ENCODE peak calls at places on chromosomes 4 and X, in eight cellular contexts. A is Calu3; S is ovary; B is neural crest cell; P is activated CD4-positive, alpha-beta T cell treated with anti-CD3 and anti-CD28 coated beads for 48 hours; E is iPS DF 6.9; W is hypothalamus; K is amygdala. Y is an unnamed sample.
A peak's percentile ranks its signal among the peaks of the same experiment; 100 is the strongest.

GRCh38 chr4:137674066-137674465 is 141.8 kb upstream of the PCDH18 start:
- DNase-seq in W (no peak), P (no peak), B (no peak), E (no peak), S (no peak), A (no peak), K (no peak), Y (no peak)

GRCh38 chrX:11287505-11287904 is 5.7 kb upstream of the AMELX start:
- DNase-seq in P (no peak), E (no peak), B (no peak), K (no peak), W (no peak), S (no peak), A (peak; percentile 2), Y (no peak)

GRCh38 chr4:125517831-125518230 is 203.1 kb downstream of the FAT4 start:
- DNase-seq in K (no peak), S (no peak), A (no peak), W (no peak), E (no peak), B (no peak), P (no peak), Y (no peak)

GRCh38 chr4:102196221-102196620 is 149.1 kb downstream of the SLC39A8 start:
- DNase-seq in B (no peak), P (no peak), E (no peak), K (no peak), W (no peak), S (no peak), A (no peak), Y (no peak)

GRCh38 chr4:86845593-86845992 is 3.6 kb downstream of the SLC10A6 start:
- DNase-seq in B (no peak), P (no peak), K (no peak), W (no peak), S (no peak), A (no peak), E (no peak), Y (no peak)

GRCh38 chrX:130060122-130061069 is 49.9 kb downstream of the ELF4 start:
- DNase-seq in B (peak; percentile 87), A (peak; percentile 91), E (no peak), W (peak; percentile 64), K (peak; percentile 64), P (peak; percentile 87), S (peak; percentile 84), Y (peak; percentile 86)

GRCh38 chr4:142550955-142551354 is 295.1 kb downstream of the INPP4B start:
- DNase-seq in W (no peak), B (no peak), E (no peak), K (no peak), S (no peak), P (no peak), A (no peak), Y (no peak)

GRCh38 chr4:183602444-183603102 is 56.4 kb downstream of the RWDD4 start:
- DNase-seq in B (no peak), A (no peak), S (no peak), W (no peak), E (no peak), K (no peak), P (no peak), Y (no peak)

GRCh38 chrX:154373340-154374306 is 811 bp downstream of the FLNA start:
- DNase-seq in A (peak; percentile 90), K (peak; percentile 65), W (peak; percentile 47), B (peak; percentile 63), P (peak; percentile 32), E (no peak), S (peak; percentile 63), Y (no peak)

GRCh38 chrX:45806410-45807121 is 605.9 kb upstream of the DIPK2B start:
- DNase-seq in K (no peak), P (peak; percentile 53), S (no peak), B (no peak), E (no peak), W (no peak), A (no peak), Y (no peak)

GRCh38 chr4:100421356-100421978 is 96.4 kb downstream of the EMCN start:
- DNase-seq in B (no peak), W (no peak), A (no peak), K (peak; percentile 0), E (peak; percentile 9), S (no peak), P (no peak), Y (no peak)

GRCh38 chrX:15056044-15056443 is 182.8 kb downstream of the MOSPD2 start:
- DNase-seq in K (no peak), S (no peak), A (no peak), E (no peak), B (no peak), P (no peak), W (no peak), Y (no peak)

GRCh38 chr4:121860121-121860520 is 10.2 kb downstream of the BBS7 start:
- DNase-seq in P (no peak), B (no peak), K (no peak), E (no peak), S (no peak), W (no peak), A (no peak), Y (no peak)

GRCh38 chr4:117085185-117085701 is at the start of gene TRAM1L1:
- DNase-seq in A (peak; percentile 65), K (peak; percentile 75), B (peak; percentile 78), S (peak; percentile 43), P (peak; percentile 37), E (peak; percentile 61), W (peak; percentile 41), Y (peak; percentile 74)

GRCh38 chrX:145843196-145843595 is 25.6 kb downstream of the SLITRK2 start:
- DNase-seq in A (no peak), E (no peak), K (peak; percentile 54), S (no peak), W (no peak), B (peak; percentile 40), P (no peak), Y (no peak)

GRCh38 chrX:140034916-140035315 is 69.6 kb upstream of the CXorf66 start:
- DNase-seq in S (no peak), A (no peak), W (no peak), P (no peak), E (no peak), K (no peak), B (no peak), Y (no peak)

GRCh38 chr4:14196141-14196540 is 568.6 kb upstream of the BOD1L1 start:
- DNase-seq in B (peak; percentile 62), S (peak; percentile 20), A (peak; percentile 59), K (no peak), E (peak; percentile 37), W (no peak), P (peak; percentile 19), Y (peak; percentile 54)

GRCh38 chr4:99832854-99833253 is 16.2 kb downstream of the DAPP1 start:
- DNase-seq in K (no peak), A (no peak), W (no peak), S (no peak), B (no peak), E (no peak), P (no peak), Y (no peak)

GRCh38 chr4:7956306-7957112 is 16.8 kb upstream of the AFAP1 start:
- DNase-seq in S (peak; percentile 28), K (peak; percentile 32), B (no peak), A (peak; percentile 72), W (no peak), E (no peak), P (no peak), Y (no peak)

GRCh38 chr4:41028392-41029076 is 185.8 kb downstream of the APBB2 start:
- DNase-seq in W (no peak), E (no peak), S (no peak), A (no peak), B (no peak), K (no peak), P (no peak), Y (no peak)

GRCh38 chrX:8044861-8045434 is 117.7 kb upstream of the PNPLA4 start:
- DNase-seq in K (no peak), B (no peak), S (no peak), A (no peak), P (no peak), W (no peak), E (no peak), Y (no peak)

GRCh38 chr4:96164814-96165351 is 325.0 kb downstream of the PDHA2 start:
- DNase-seq in A (no peak), S (no peak), K (no peak), B (no peak), W (no peak), P (no peak), E (no peak), Y (no peak)

GRCh38 chrX:151985955-151986354 is 11.5 kb upstream of the GABRE start:
- DNase-seq in S (no peak), K (no peak), W (no peak), E (no peak), A (peak; percentile 28), P (no peak), B (no peak), Y (no peak)

GRCh38 chr4:5979981-5980380 is 38.2 kb downstream of the C4orf50 start:
- DNase-seq in A (peak; percentile 13), W (no peak), S (no peak), P (no peak), E (no peak), B (peak; percentile 41), K (no peak), Y (no peak)

GRCh38 chr4:75142850-75143249 is 209.9 kb downstream of the PARM1 start:
- DNase-seq in E (no peak), W (no peak), A (no peak), B (no peak), K (no peak), P (no peak), S (no peak), Y (no peak)

GRCh38 chr4:127174731-127175130 is 458.0 kb upstream of the INTU start:
- DNase-seq in S (no peak), W (no peak), P (no peak), E (no peak), A (no peak), B (no peak), K (no peak), Y (no peak)

GRCh38 chr4:129822708-129823504 is 727.0 kb downstream of the C4orf33 start:
- DNase-seq in B (no peak), W (no peak), S (no peak), E (no peak), K (no peak), P (no peak), A (peak; percentile 37), Y (peak; percentile 47)

GRCh38 chr4:91325495-91325894 is 978.3 kb upstream of the GRID2 start:
- DNase-seq in K (peak; percentile 1), P (no peak), W (no peak), E (no peak), A (peak; percentile 35), B (no peak), S (no peak), Y (no peak)

GRCh38 chr4:115986573-115986972 is 873.2 kb upstream of the NDST4 start:
- DNase-seq in B (no peak), E (no peak), K (no peak), A (no peak), W (no peak), S (no peak), P (no peak), Y (no peak)

GRCh38 chr4:184722798-184723197 is 11.1 kb downstream of the CENPU start:
- DNase-seq in K (no peak), S (no peak), B (no peak), W (no peak), P (no peak), E (no peak), A (no peak), Y (no peak)

GRCh38 chrX:18012974-18013373 is 151.9 kb upstream of the RAI2 start:
- DNase-seq in A (no peak), P (no peak), E (no peak), W (no peak), K (no peak), S (no peak), B (no peak), Y (no peak)

GRCh38 chr4:143186202-143186601 is 1.5 kb downstream of the USP38 start:
- DNase-seq in A (no peak), W (no peak), S (no peak), E (no peak), P (no peak), B (no peak), K (no peak), Y (no peak)

GRCh38 chrX:100658936-100659335 is 14.9 kb downstream of the SRPX2 start:
- DNase-seq in A (no peak), E (no peak), B (no peak), S (no peak), W (no peak), K (no peak), P (no peak), Y (no peak)

GRCh38 chr4:113052379-113052951 is 3.0 kb downstream of the ANK2 start:
- DNase-seq in A (no peak), K (no peak), E (no peak), B (no peak), W (no peak), S (no peak), P (no peak), Y (no peak)